ENCODE peak calls at places on chromosomes 7 and 10, in nine cellular contexts. O is stromal cell of bone marrow; G is H1; W is lower lobe of right lung; I is KG1; J is stimulated activated CD8-positive, alpha-beta memory T cell treated with anti-CD3 and anti-CD28 coated beads, Interleukin-12 subunit alpha, Interleukin-12 subunit beta, amount 100 ng/mL, for 4 hours; N is T follicular helper cell; S is NCI-H510A treated with DMSO at 0.1 percent for 48 hours; B is GM12891. Z is an unnamed sample.
A peak's percentile ranks its signal among the peaks of the same experiment; 100 is the strongest.

GRCh38 chr7:41573017-41573416 is 129.9 kb downstream of the INHBA start:
- DNase-seq in B (no peak), J (no peak), I (no peak), G (no peak), W (no peak), N (no peak), S (no peak), O (no peak), Z (peak; percentile 22)

GRCh38 chr10:110486680-110487410 is 10.9 kb upstream of the DUSP5 start:
- DNase-seq in G (no peak), O (no peak), I (no peak), S (no peak), B (no peak), J (no peak), W (no peak), N (no peak), Z (no peak)

GRCh38 chr10:69583106-69583505 is 9.9 kb upstream of the NEUROG3 start:
- DNase-seq in N (no peak), O (no peak), W (no peak), B (no peak), I (no peak), G (no peak), J (no peak), S (no peak), Z (no peak)

GRCh38 chr7:53062796-53063195 is 27.4 kb downstream of the POM121L12 start:
- DNase-seq in B (no peak), G (no peak), S (no peak), N (no peak), J (no peak), W (no peak), O (no peak), I (no peak), Z (no peak)

GRCh38 chr10:58979713-58980112 is 196.7 kb upstream of the PHYHIPL start:
- DNase-seq in S (no peak), N (no peak), O (no peak), W (no peak), J (no peak), B (no peak), G (no peak), I (no peak), Z (no peak)

GRCh38 chr7:18831943-18832342 is 285.5 kb downstream of the TWIST1 start:
- DNase-seq in G (no peak), J (no peak), O (no peak), W (no peak), I (no peak), B (no peak), S (no peak), N (no peak), Z (no peak)

GRCh38 chr7:151608031-151608551 is 88.4 kb upstream of the RHEB start:
- DNase-seq in O (no peak), G (no peak), W (no peak), I (no peak), J (no peak), B (no peak), S (no peak), N (no peak), Z (no peak)

GRCh38 chr10:93379366-93380042 is 102.6 kb downstream of the MYOF start:
- DNase-seq in N (no peak), O (peak; percentile 70), G (no peak), B (no peak), I (no peak), S (no peak), W (no peak), J (no peak), Z (peak; percentile 72)

GRCh38 chr7:158973440-158973839 is 117.1 kb downstream of the DYNC2I1 start:
- DNase-seq in I (no peak), S (no peak), G (peak; percentile 39), W (no peak), O (no peak), B (no peak), N (peak; percentile 27), J (no peak), Z (no peak)

Z was measured in fibroblast of the aortic adventitia.